ENCODE peak calls at places on chromosomes 12 and 14, in seven cellular contexts. B is astrocyte, J is brain microvascular endothelial cell, C is mammary epithelial cell, Y is WERI-Rb-1, I is Karpas-422, Q is GM12878. U is an unnamed sample.
A peak's percentile ranks its signal among the peaks of the same experiment; 100 is the strongest.

GRCh38 chr12:2553388-2554126 is 241.2 kb upstream of the FKBP4 start:
- DNase-seq in B (no peak), J (no peak), C (no peak), Y (no peak), I (no peak), Q (no peak), U (no peak)

GRCh38 chr12:88805692-88806091 is 225.4 kb upstream of the KITLG start:
- DNase-seq in B (no peak), J (no peak), C (no peak), Y (no peak), I (no peak), Q (no peak), U (no peak)

GRCh38 chr14:104429291-104429861 is 150.2 kb upstream of the C14orf180 start:
- DNase-seq in B (no peak), J (no peak), C (no peak), Y (no peak), I (peak; percentile 60), Q (no peak), U (no peak)

GRCh38 chr12:32548691-32549412 is 130.2 kb upstream of the DNM1L start:
- DNase-seq in B (peak; percentile 93), J (peak; percentile 67), C (peak; percentile 39), Y (no peak), I (no peak), Q (no peak), U (no peak)

GRCh38 chr12:95671265-95671664 is 119.3 kb downstream of the NTN4 start:
- DNase-seq in B (no peak), J (no peak), C (no peak), Y (no peak), I (no peak), Q (no peak), U (no peak)

GRCh38 chr14:26332966-26333365 is 264.9 kb downstream of the NOVA1 start:
- DNase-seq in B (no peak), J (no peak), C (no peak), Y (no peak), I (no peak), Q (no peak), U (no peak)

GRCh38 chr14:87992349-87992719 is 648 bp downstream of the GALC start:
- DNase-seq in B (no peak), J (no peak), C (peak; percentile 2), Y (no peak), I (no peak), Q (no peak), U (no peak)

GRCh38 chr14:33568935-33569579 is 381.8 kb downstream of the EGLN3 start:
- DNase-seq in B (peak; percentile 56), J (peak; percentile 78), C (peak; percentile 56), Y (no peak), I (peak; percentile 48), Q (no peak), U (no peak)

GRCh38 chr14:100350283-100350926 is 27.3 kb downstream of the SLC25A47 start:
- DNase-seq in B (no peak), J (no peak), C (no peak), Y (no peak), I (no peak), Q (no peak), U (no peak)

GRCh38 chr12:15220961-15221885 is at the start of gene RERG:
- DNase-seq in B (peak; percentile 46), J (peak; percentile 57), C (peak; percentile 54), Y (peak; percentile 86), I (peak; percentile 75), Q (peak; percentile 5), U (peak; percentile 7)

GRCh38 chr14:24837280-24838046 is 203.5 kb upstream of the GZMB start:
- DNase-seq in B (peak; percentile 28), J (peak; percentile 37), C (no peak), Y (no peak), I (no peak), Q (no peak), U (no peak)

GRCh38 chr14:32774214-32774613 is 164.5 kb upstream of the NPAS3 start:
- DNase-seq in B (no peak), J (no peak), C (no peak), Y (no peak), I (no peak), Q (no peak), U (no peak)

GRCh38 chr14:72619071-72619710 is 274.7 kb downstream of the DPF3 start:
- DNase-seq in B (no peak), J (no peak), C (peak; percentile 28), Y (no peak), I (no peak), Q (no peak), U (no peak)

GRCh38 chr12:46379352-46379751 is 6.8 kb upstream of the SLC38A2 start:
- DNase-seq in B (no peak), J (no peak), C (no peak), Y (no peak), I (no peak), Q (no peak), U (no peak)

GRCh38 chr14:58072288-58073071 is 79.5 kb downstream of the ARMH4 start:
- DNase-seq in B (peak; percentile 49), J (peak; percentile 64), C (peak; percentile 44), Y (peak; percentile 63), I (peak; percentile 92), Q (peak; percentile 13), U (peak; percentile 60)

GRCh38 chr14:89667983-89668382 is 250.9 kb upstream of the FOXN3 start:
- DNase-seq in B (peak; percentile 85), J (peak; percentile 7), C (no peak), Y (no peak), I (no peak), Q (no peak), U (no peak)

GRCh38 chr14:52913271-52913670 is 37.6 kb downstream of the FERMT2 start:
- DNase-seq in B (peak; percentile 46), J (peak; percentile 65), C (no peak), Y (no peak), I (no peak), Q (no peak), U (no peak)

GRCh38 chr14:102474934-102475333 is 34.6 kb downstream of the ANKRD9 start:
- DNase-seq in B (peak; percentile 13), J (no peak), C (no peak), Y (no peak), I (no peak), Q (no peak), U (no peak)

GRCh38 chr12:48827513-48828096 is 9.3 kb downstream of the CACNB3 start:
- DNase-seq in B (no peak), J (no peak), C (no peak), Y (no peak), I (no peak), Q (no peak), U (no peak)

DNA sequence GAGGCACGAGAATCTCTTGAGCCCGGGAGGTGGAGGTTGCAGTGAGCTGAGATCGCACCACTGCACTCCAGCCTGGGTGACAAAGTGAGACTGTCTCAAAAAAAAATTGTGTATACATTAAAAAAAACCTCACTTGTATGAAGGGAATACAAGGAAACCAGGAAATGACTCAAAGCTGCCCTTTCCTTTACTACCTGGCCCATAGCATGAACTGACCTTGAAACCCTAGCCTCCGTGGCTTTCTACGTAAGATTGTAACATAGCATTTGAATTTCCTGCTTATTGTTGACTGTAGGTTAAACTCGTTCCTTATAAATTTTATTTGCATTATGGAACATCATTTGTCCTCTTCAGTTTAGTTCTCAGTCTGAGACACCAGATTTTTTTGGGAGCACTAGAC is 9.1 kb upstream of the DDX47 start:
- DNase-seq in B (no peak), J (no peak), C (peak; percentile 84), Y (no peak), I (no peak), Q (no peak), U (no peak)
- H3K27ac ChIP-seq in B (peak overlapping the region; percentile 87), J (peak overlapping the region; percentile 39), C (peak overlapping the region; percentile 100), Y (no peak overlapping the region), I (no peak overlapping the region), Q (no peak overlapping the region), U (no peak overlapping the region)

GRCh38 chr12:113194971-113195391 is 9.5 kb downstream of the RITA1 start:
- DNase-seq in B (peak; percentile 78), J (peak; percentile 54), C (no peak), Y (peak; percentile 71), I (no peak), Q (no peak), U (no peak)

GRCh38 chr12:113189361-113189760 is 3.8 kb downstream of the RITA1 start:
- DNase-seq in B (no peak), J (no peak), C (peak; percentile 23), Y (no peak), I (no peak), Q (no peak), U (no peak)

GRCh38 chr12:113190761-113191160 is 5.2 kb downstream of the RITA1 start:
- DNase-seq in B (peak; percentile 45), J (peak; percentile 29), C (peak; percentile 24), Y (peak; percentile 65), I (peak; percentile 66), Q (no peak), U (no peak)

GRCh38 chr12:113187588-113187987 is 2.1 kb downstream of the RITA1 start:
- DNase-seq in B (no peak), J (no peak), C (no peak), Y (no peak), I (no peak), Q (no peak), U (no peak)

GRCh38 chr12:113191236-113191635 is 5.7 kb downstream of the RITA1 start:
- DNase-seq in B (no peak), J (no peak), C (no peak), Y (no peak), I (no peak), Q (no peak), U (no peak)
- H3K36me3 ChIP-seq in B (peaks cover 3% of the 10 kb centered on the region), J (peaks cover 9% of the 10 kb centered on the region), C (peaks cover 5% of the 10 kb centered on the region), Y (peaks cover 34% of the 10 kb centered on the region), I (peaks cover 12% of the 10 kb centered on the region), Q (peaks cover 5% of the 10 kb centered on the region), U (peaks cover 55% of the 10 kb centered on the region)

GRCh38 chr12:10559241-10559640 is 53.6 kb downstream of the EIF2S3B start:
- DNase-seq in B (no peak), J (no peak), C (no peak), Y (no peak), I (no peak), Q (no peak), U (peak; percentile 87)

GRCh38 chr12:10554971-10555481 is 49.3 kb downstream of the EIF2S3B start:
- DNase-seq in B (no peak), J (no peak), C (no peak), Y (no peak), I (no peak), Q (no peak), U (peak; percentile 57)

GRCh38 chr12:10557766-10558165 is 52.1 kb downstream of the EIF2S3B start:
- DNase-seq in B (no peak), J (no peak), C (peak; percentile 65), Y (no peak), I (no peak), Q (peak; percentile 63), U (no peak)

GRCh38 chr12:10558291-10558690 is 52.6 kb downstream of the EIF2S3B start:
- DNase-seq in B (no peak), J (no peak), C (no peak), Y (no peak), I (no peak), Q (no peak), U (no peak)

DNA sequence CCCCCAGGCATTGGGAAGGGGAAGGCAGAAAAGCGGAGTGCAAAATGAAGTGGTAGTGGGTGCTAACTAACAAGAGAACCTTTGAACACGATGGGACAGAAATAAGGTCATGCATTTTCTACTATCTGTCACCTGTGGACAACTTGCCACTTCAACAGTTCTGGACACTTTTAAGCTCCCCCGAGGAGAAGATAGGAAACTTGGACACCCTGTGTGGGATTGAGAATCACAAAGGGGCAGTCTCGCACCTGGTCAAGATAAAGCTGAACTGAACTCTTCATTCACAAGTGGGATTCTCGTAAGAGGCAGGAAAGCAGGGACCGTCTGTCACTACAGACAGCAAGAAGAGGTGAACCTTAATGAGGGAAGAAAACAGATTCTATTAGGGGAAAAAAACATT is 51.6 kb downstream of the EIF2S3B start:
- DNase-seq in B (no peak), J (no peak), C (no peak), Y (no peak), I (no peak), Q (no peak), U (no peak)
- H3K27ac ChIP-seq in B (no peak overlapping the region), J (no peak overlapping the region), C (no peak overlapping the region), Y (no peak overlapping the region), I (no peak overlapping the region), Q (peak overlapping the region; percentile 76), U (no peak overlapping the region)

GRCh38 chr14:69375182-69375581 is 22.9 kb downstream of the ERH start:
- DNase-seq in B (no peak), J (no peak), C (no peak), Y (no peak), I (no peak), Q (no peak), U (no peak)
- H3K36me3 ChIP-seq in B (peaks cover 26% of the 10 kb centered on the region), J (peaks cover 17% of the 10 kb centered on the region), C (peaks cover 7% of the 10 kb centered on the region), Y (peaks cover 39% of the 10 kb centered on the region), I (peaks cover 36% of the 10 kb centered on the region), Q (peaks cover 3% of the 10 kb centered on the region), U (peaks cover 62% of the 10 kb centered on the region)